ENCODE peak calls at places on chromosome 15, in eight cellular contexts. D is sigmoid colon, I is upper lobe of left lung, H is HCT116, J is spleen, Y is GM12891, U is Panc1, A is K562. W is an unnamed sample.

GRCh38 chr15:52114656-52115055 is 2.1 kb upstream of the BCL2L10 start:
- DNase-seq in D (no peak), I (no peak), H (no peak), J (no peak), Y (no peak), U (no peak), A (no peak), W (no peak)

GRCh38 chr15:59338414-59338813 is 34.3 kb downstream of the MYO1E start:
- DNase-seq in D (no peak), I (no peak), H (no peak), J (no peak), Y (no peak), U (no peak), A (no peak), W (no peak)

GRCh38 chr15:55741592-55742497 is 1.1 kb downstream of the PRTG start:
- DNase-seq in D (no peak), I (no peak), H (no peak), J (no peak), Y (no peak), U (no peak), A (no peak), W (no peak)

GRCh38 chr15:90184786-90185704 is 16.1 kb upstream of the SEMA4B start:
- DNase-seq in D (peak; percentile 85), I (peak; percentile 95), H (no peak), J (peak; percentile 95), Y (peak; percentile 78), U (no peak), A (peak; percentile 84), W (peak; percentile 81)

GRCh38 chr15:66786222-66786621 is 84.2 kb downstream of the SMAD6 start:
- DNase-seq in D (no peak), I (no peak), H (no peak), J (no peak), Y (no peak), U (no peak), A (no peak), W (no peak)

GRCh38 chr15:25068696-25069095 is 113.9 kb downstream of the SNRPN start:
- DNase-seq in D (no peak), I (no peak), H (no peak), J (no peak), Y (no peak), U (no peak), A (no peak), W (no peak)

GRCh38 chr15:51366911-51367310 is 25.5 kb downstream of the GLDN start:
- DNase-seq in D (no peak), I (no peak), H (no peak), J (no peak), Y (no peak), U (peak; percentile 48), A (no peak), W (peak; percentile 18)

GRCh38 chr15:101490922-101491738 is 1.6 kb upstream of the PCSK6 start:
- DNase-seq in D (no peak), I (no peak), H (no peak), J (no peak), Y (no peak), U (no peak), A (no peak), W (no peak)

GRCh38 chr15:57079907-57080750 is 161.7 kb downstream of the TCF12 start:
- DNase-seq in D (no peak), I (no peak), H (no peak), J (no peak), Y (no peak), U (no peak), A (no peak), W (no peak)

GRCh38 chr15:56475351-56475750 is 10.4 kb upstream of the MNS1 start:
- DNase-seq in D (no peak), I (no peak), H (no peak), J (no peak), Y (no peak), U (no peak), A (no peak), W (no peak)

GRCh38 chr15:40819048-40819447 is 9.5 kb downstream of the PPP1R14D start:
- DNase-seq in D (no peak), I (no peak), H (no peak), J (no peak), Y (no peak), U (no peak), A (no peak), W (no peak)

GRCh38 chr15:74233373-74233772 is 2.8 kb upstream of the CCDC33 start:
- DNase-seq in D (no peak), I (no peak), H (no peak), J (no peak), Y (no peak), U (no peak), A (no peak), W (no peak)

GRCh38 chr15:99135194-99135593 is 30.3 kb downstream of the SYNM start:
- DNase-seq in D (no peak), I (no peak), H (no peak), J (no peak), Y (peak; percentile 30), U (peak; percentile 25), A (no peak), W (no peak)

GRCh38 chr15:38207591-38207990 is 45.0 kb upstream of the SPRED1 start:
- DNase-seq in D (no peak), I (no peak), H (no peak), J (no peak), Y (no peak), U (no peak), A (no peak), W (no peak)

GRCh38 chr15:85763557-85764303 is 31.0 kb downstream of the KLHL25 start:
- DNase-seq in D (no peak), I (peak; percentile 73), H (no peak), J (no peak), Y (no peak), U (no peak), A (no peak), W (no peak)

GRCh38 chr15:95365615-95366107 is 964.8 kb upstream of the NR2F2 start:
- DNase-seq in D (no peak), I (no peak), H (no peak), J (no peak), Y (no peak), U (no peak), A (no peak), W (no peak)

GRCh38 chr15:83292317-83292716 is 7.9 kb upstream of the BNC1 start:
- DNase-seq in D (no peak), I (no peak), H (no peak), J (no peak), Y (no peak), U (no peak), A (no peak), W (no peak)

GRCh38 chr15:32641517-32642059 is at the start of gene SCG5:
- DNase-seq in D (no peak), I (peak; percentile 69), H (no peak), J (no peak), Y (no peak), U (no peak), A (peak; percentile 75), W (peak; percentile 38)

GRCh38 chr15:42456971-42457370 is 34.0 kb downstream of the ZNF106 start:
- DNase-seq in D (no peak), I (no peak), H (no peak), J (no peak), Y (no peak), U (no peak), A (no peak), W (no peak)

GRCh38 chr15:49621327-49622210 is 721 bp downstream of the DTWD1 start:
- DNase-seq in D (no peak), I (no peak), H (no peak), J (no peak), Y (no peak), U (no peak), A (peak; percentile 9), W (no peak)

GRCh38 chr15:65650312-65651041 is 28.7 kb downstream of the SLC24A1 start:
- DNase-seq in D (no peak), I (no peak), H (no peak), J (no peak), Y (no peak), U (no peak), A (no peak), W (no peak)
- TF ChIP-seq POLR2AphosphoS5 in D (no peak), I (no peak), H (no peak), J (peak; percentile 19), Y (no peak), U (no peak), A (no peak), W (no peak)

GRCh38 chr15:77983091-77983707 is 94.3 kb downstream of the TBC1D2B start:
- DNase-seq in D (peak; percentile 15), I (no peak), H (no peak), J (no peak), Y (no peak), U (no peak), A (no peak), W (no peak)

GRCh38 chr15:77983708-77984445 is 93.6 kb downstream of the TBC1D2B start:
- DNase-seq in D (peak; percentile 62), I (no peak), H (no peak), J (peak; percentile 73), Y (no peak), U (no peak), A (no peak), W (no peak)

GRCh38 chr15:77980094-77980493 is 97.4 kb downstream of the TBC1D2B start:
- DNase-seq in D (peak; percentile 35), I (no peak), H (no peak), J (peak; percentile 51), Y (no peak), U (no peak), A (no peak), W (no peak)

GRCh38 chr15:77981281-77982126 is 96.0 kb downstream of the TBC1D2B start:
- DNase-seq in D (peak; percentile 53), I (no peak), H (no peak), J (no peak), Y (no peak), U (no peak), A (no peak), W (no peak)

GRCh38 chr15:77982127-77982490 is 95.4 kb downstream of the TBC1D2B start:
- DNase-seq in D (peak; percentile 57), I (no peak), H (no peak), J (no peak), Y (no peak), U (no peak), A (no peak), W (no peak)
- TF ChIP-seq POLR2AphosphoS5 in D (no peak), I (no peak), H (no peak), J (no peak), Y (no peak), U (no peak), A (no peak), W (no peak)

GRCh38 chr15:68578175-68578959 is 426 bp upstream of the CORO2B start:
- DNase-seq in D (peak; percentile 89), I (peak; percentile 94), H (no peak), J (peak; percentile 89), Y (no peak), U (no peak), A (no peak), W (peak; percentile 55)
- TF ChIP-seq POLR2AphosphoS5 in D (no peak), I (no peak), H (peak; percentile 36), J (peak; percentile 28), Y (no peak), U (no peak), A (no peak), W (no peak)

GRCh38 chr15:45198337-45199135 is 10.8 kb upstream of the SHF start:
- DNase-seq in D (peak; percentile 99), I (peak; percentile 86), H (peak; percentile 94), J (peak; percentile 95), Y (no peak), U (peak; percentile 98), A (peak; percentile 85), W (peak; percentile 97)
- TF ChIP-seq POLR2AphosphoS5 in D (peak; percentile 99), I (peak; percentile 96), H (peak; percentile 80), J (peak; percentile 98), Y (peak; percentile 92), U (peak; percentile 86), A (peak; percentile 16), W (peak; percentile 92)